ENCODE peak calls at places on chromosome 10, in four cellular contexts. B is activated CD4-positive, alpha-beta T cell treated with anti-CD3 and anti-CD28 coated beads, Interleukin-2, amount 10 ng/mL, durations not matched to agents 7 days and 5 days; F is GOT3; W is GM20000. U is an unnamed sample.

GRCh38 chr10:113447278-113447677 is 105.6 kb upstream of the HABP2 start:
- DNase-seq in B (no peak), F (no peak), W (no peak), U (no peak)

GRCh38 chr10:43121444-43121843 is 16.8 kb upstream of the CSGALNACT2 start:
- DNase-seq in W (no peak), B (no peak), F (no peak), U (peak)

GRCh38 chr10:23155166-23155565 is 36.9 kb upstream of the PTF1A start:
- DNase-seq in F (no peak), W (no peak), B (no peak), U (no peak)

GRCh38 chr10:132192991-132193670 is 6.4 kb downstream of the DPYSL4 start:
- DNase-seq in B (no peak), F (no peak), W (no peak), U (no peak)

GRCh38 chr10:23693398-23693797 is 254.5 kb downstream of the OTUD1 start:
- DNase-seq in W (no peak), B (peak), F (no peak), U (no peak)

GRCh38 chr10:12191715-12192114 is 4.0 kb downstream of the NUDT5 start:
- DNase-seq in B (no peak), W (no peak), F (no peak), U (peak)

GRCh38 chr10:8568401-8568800 is 513.9 kb downstream of the GATA3 start:
- DNase-seq in W (no peak), F (no peak), B (no peak), U (no peak)

GRCh38 chr10:82277591-82277990 is 402.6 kb downstream of the NRG3 start:
- DNase-seq in W (no peak), F (no peak), B (no peak), U (no peak)

GRCh38 chr10:45353176-45353575 is 20.8 kb upstream of the ALOX5 start:
- DNase-seq in B (no peak), F (no peak), W (no peak), U (no peak)